ENCODE peak calls at places on chromosomes 12 and 14, in seven cellular contexts. W, B, Z, P, L, K and J are unnamed samples.
A peak's percentile ranks its signal among the peaks of the same experiment; 100 is the strongest.

GRCh38 chr12:94458882-94459772 is 540 bp downstream of the CEP83 start:
- DNase-seq in W (no peak), B (no peak), Z (peak; percentile 50), P (no peak), L (peak; percentile 40), K (peak; percentile 32), J (no peak)

GRCh38 chr14:69901113-69901951 is 22.1 kb downstream of the SMOC1 start:
- DNase-seq in W (no peak), B (no peak), Z (peak; percentile 87), P (no peak), L (no peak), K (no peak), J (no peak)

GRCh38 chr14:99258884-99259283 is 13.1 kb downstream of the BCL11B start:
- DNase-seq in W (no peak), B (no peak), Z (no peak), P (no peak), L (no peak), K (no peak), J (no peak)

GRCh38 chr12:67720383-67720856 is 71.9 kb downstream of the DYRK2 start:
- DNase-seq in W (no peak), B (no peak), Z (peak; percentile 68), P (no peak), L (no peak), K (no peak), J (no peak)

GRCh38 chr12:110549716-110550115 is 33.4 kb downstream of the PPTC7 start:
- DNase-seq in W (no peak), B (no peak), Z (no peak), P (no peak), L (no peak), K (no peak), J (no peak)

GRCh38 chr12:80553316-80553715 is 109.3 kb downstream of the PTPRQ start:
- DNase-seq in W (no peak), B (no peak), Z (peak; percentile 90), P (no peak), L (no peak), K (no peak), J (no peak)

GRCh38 chr12:62919827-62920226 is 15.1 kb downstream of the PPM1H start:
- DNase-seq in W (no peak), B (no peak), Z (peak; percentile 84), P (no peak), L (no peak), K (no peak), J (no peak)

GRCh38 chr12:129771238-129771637 is 132.6 kb downstream of the TMEM132D start:
- DNase-seq in W (no peak), B (no peak), Z (no peak), P (no peak), L (peak; percentile 65), K (no peak), J (no peak)

GRCh38 chr12:68420225-68421008 is 88.3 kb upstream of the MDM1 start:
- DNase-seq in W (no peak), B (no peak), Z (peak; percentile 63), P (no peak), L (no peak), K (no peak), J (no peak)

GRCh38 chr14:36418937-36419336 is 98.5 kb upstream of the MBIP start:
- DNase-seq in W (no peak), B (no peak), Z (no peak), P (no peak), L (no peak), K (no peak), J (no peak)

GRCh38 chr12:2453076-2453806 is 341.5 kb upstream of the FKBP4 start:
- DNase-seq in W (no peak), B (no peak), Z (peak; percentile 61), P (no peak), L (no peak), K (no peak), J (peak; percentile 55)

GRCh38 chr12:23887055-23887835 is 62.2 kb downstream of the SOX5 start:
- DNase-seq in W (no peak), B (no peak), Z (peak; percentile 27), P (no peak), L (no peak), K (no peak), J (no peak)

GRCh38 chr14:21985081-21985480 is 311.5 kb upstream of the OR4E1 start:
- DNase-seq in W (no peak), B (no peak), Z (no peak), P (no peak), L (no peak), K (no peak), J (no peak)

GRCh38 chr14:105432657-105433056 is 13.0 kb downstream of the MTA1 start:
- DNase-seq in W (no peak), B (no peak), Z (no peak), P (no peak), L (no peak), K (no peak), J (no peak)

GRCh38 chr12:570237-570925 is 92.9 kb downstream of the NINJ2 start:
- DNase-seq in W (peak; percentile 53), B (peak; percentile 54), Z (peak; percentile 88), P (peak; percentile 77), L (peak; percentile 86), K (no peak), J (no peak)

GRCh38 chr14:69014829-69015259 is 35.7 kb upstream of the ACTN1 start:
- DNase-seq in W (no peak), B (no peak), Z (peak; percentile 59), P (no peak), L (no peak), K (no peak), J (no peak)

GRCh38 chr12:751828-752672 is at the start of gene WNK1:
- DNase-seq in W (peak; percentile 93), B (peak; percentile 100), Z (peak; percentile 99), P (peak; percentile 97), L (peak; percentile 99), K (peak; percentile 95), J (peak; percentile 76)

GRCh38 chr14:93772263-93772662 is 16.0 kb downstream of the PRIMA1 start:
- DNase-seq in W (no peak), B (no peak), Z (no peak), P (no peak), L (no peak), K (no peak), J (no peak)

GRCh38 chr12:52085682-52086180 is 6.2 kb downstream of the SMIM41 start:
- DNase-seq in W (no peak), B (no peak), Z (no peak), P (no peak), L (no peak), K (peak; percentile 12), J (no peak)

GRCh38 chr12:100229036-100229635 is 28.5 kb downstream of the ACTR6 start:
- DNase-seq in W (no peak), B (no peak), Z (peak; percentile 29), P (no peak), L (peak; percentile 7), K (no peak), J (no peak)
- TF ChIP-seq CTCF in W (no peak), B (no peak), Z (no peak), P (no peak), L (peak; percentile 27), K (no peak), J (peak; percentile 38)

GRCh38 chr14:89237923-89238529 is 179.0 kb downstream of the FOXN3 start:
- DNase-seq in W (no peak), B (no peak), Z (peak; percentile 38), P (no peak), L (peak; percentile 85), K (no peak), J (no peak)
- TF ChIP-seq CTCF in W (peak; percentile 50), B (peak; percentile 29), Z (peak; percentile 46), P (no peak), L (peak; percentile 55), K (no peak), J (peak; percentile 28)

DNA sequence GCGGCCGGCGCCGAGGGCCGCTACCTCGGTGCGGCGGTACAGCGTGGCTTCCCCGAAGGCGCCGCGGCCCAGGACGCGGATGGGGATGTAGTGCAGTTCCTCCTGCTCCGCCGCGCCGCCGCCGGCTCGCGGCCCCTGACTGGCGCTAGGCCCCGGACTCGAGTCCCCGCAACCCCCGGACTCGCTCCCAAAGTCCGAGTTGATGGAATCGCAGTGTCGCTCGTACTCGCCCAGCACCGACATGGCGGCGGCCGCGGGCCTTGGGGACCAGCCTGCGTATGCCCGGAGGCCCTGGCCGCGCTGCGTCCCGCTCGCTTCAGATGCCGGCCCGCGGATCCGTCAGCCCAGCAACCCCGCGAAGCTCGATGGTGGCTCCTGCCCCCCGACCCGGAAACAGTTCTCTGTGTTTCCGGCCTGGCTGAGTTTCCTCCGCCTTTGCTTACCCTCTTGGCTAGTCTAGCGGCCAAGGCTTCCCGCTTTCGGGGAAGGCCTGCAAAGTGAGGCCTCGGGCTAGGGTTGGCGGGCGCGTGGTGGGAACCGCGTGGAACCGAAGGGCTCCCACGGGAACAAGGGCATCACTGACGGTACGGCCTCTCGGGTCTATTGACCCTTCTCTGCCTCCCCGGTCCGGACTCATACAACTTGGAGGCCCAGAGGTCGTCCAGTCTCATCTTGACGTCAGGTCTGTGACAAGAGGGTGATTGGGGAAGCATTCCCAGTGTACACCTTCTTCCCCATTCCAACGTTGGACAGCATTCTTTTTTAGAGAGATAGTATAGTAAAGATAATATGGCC is at the start of gene NEK9:
- DNase-seq in W (peak; percentile 82), B (peak; percentile 69), Z (peak; percentile 86), P (peak; percentile 95), L (peak; percentile 92), K (peak; percentile 94), J (peak; percentile 86)
- TF ChIP-seq CTCF in W (no peak), B (no peak), Z (no peak), P (no peak), L (no peak), K (no peak), J (no peak)

GRCh38 chr12:45216983-45217485 is 1.1 kb downstream of the ANO6 start:
- DNase-seq in W (no peak), B (no peak), Z (peak; percentile 38), P (no peak), L (no peak), K (no peak), J (no peak)

GRCh38 chr12:45215419-45216296 is at the start of gene ANO6:
- DNase-seq in W (peak; percentile 79), B (peak; percentile 85), Z (peak; percentile 88), P (peak; percentile 88), L (peak; percentile 88), K (peak; percentile 83), J (peak; percentile 28)

GRCh38 chr12:45217846-45218245 is 2.0 kb downstream of the ANO6 start:
- DNase-seq in W (no peak), B (no peak), Z (peak; percentile 31), P (no peak), L (no peak), K (no peak), J (no peak)

GRCh38 chr12:45214739-45215418 is 1.0 kb upstream of the ANO6 start:
- DNase-seq in W (no peak), B (no peak), Z (peak; percentile 62), P (no peak), L (no peak), K (no peak), J (no peak)

DNA sequence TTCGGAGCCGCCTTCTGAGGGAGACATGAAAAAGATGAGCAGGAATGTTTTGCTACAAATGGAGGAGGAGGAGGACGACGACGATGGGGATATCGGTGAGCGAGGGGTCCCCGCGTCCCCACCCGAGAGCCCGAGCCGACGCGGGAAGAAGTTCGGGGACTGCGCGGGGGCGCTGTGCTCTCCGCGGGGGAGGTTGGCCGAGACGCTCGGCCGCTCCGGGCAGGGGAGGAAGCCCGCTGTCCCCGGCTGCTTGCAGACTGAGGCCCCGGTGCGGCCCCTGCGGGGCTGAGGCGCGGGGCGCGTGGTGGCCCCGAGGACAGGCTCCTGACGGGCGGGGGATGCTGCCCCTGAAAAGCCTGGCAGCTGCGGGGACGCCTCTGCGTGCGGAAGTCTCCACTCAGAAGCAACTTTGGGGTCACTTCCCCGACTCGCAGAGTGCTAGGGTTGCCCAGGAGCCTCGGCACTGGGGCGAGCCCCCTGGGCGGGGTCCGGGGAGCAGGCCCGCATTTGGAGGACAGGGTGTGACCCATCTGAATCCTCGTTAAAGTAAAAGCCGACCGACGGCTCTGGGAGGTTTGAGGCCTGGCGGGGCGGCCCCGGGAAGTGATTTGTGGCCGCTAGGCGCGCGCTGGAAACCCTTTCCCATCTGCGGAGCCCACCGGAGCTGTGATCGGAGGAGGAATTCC is 545 bp downstream of the ANO6 start:
- DNase-seq in W (peak; percentile 58), B (peak; percentile 30), Z (peak; percentile 65), P (peak; percentile 41), L (peak; percentile 84), K (peak; percentile 71), J (no peak)
- TF ChIP-seq CTCF in W (peak; percentile 54), B (peak; percentile 51), Z (peak; percentile 44), P (no peak), L (peak; percentile 34), K (peak; percentile 43), J (peak; percentile 7)